ENCODE peak calls at places on chromosomes 3 and 15, in ten cellular contexts. D, A, Q, U, J, T, W, O, I and Z are unnamed samples.

GRCh38 chr3:60048447-60048848 is 998.6 kb upstream of the CFAP20DC start:
- DNase-seq in U (no peak), A (peak), W (no peak), T (no peak), I (no peak), J (no peak), O (no peak), D (no peak), Q (no peak), Z (no peak)

GRCh38 chr3:196942915-196943277 is 568 bp upstream of the NCBP2 start:
- DNase-seq in W (no peak), T (peak), I (no peak), D (no peak), U (no peak), Q (no peak), O (no peak), J (peak), A (no peak), Z (no peak)

GRCh38 chr15:77020348-77021087 is 25.6 kb downstream of the PSTPIP1 start:
- DNase-seq in D (no peak), O (no peak), J (no peak), T (no peak), I (no peak), Q (no peak), A (no peak), W (no peak), U (no peak), Z (no peak)

GRCh38 chr15:66830358-66830757 is 128.3 kb downstream of the SMAD6 start:
- DNase-seq in O (no peak), A (no peak), J (peak), I (no peak), W (no peak), U (no peak), D (no peak), T (no peak), Q (no peak), Z (no peak)

GRCh38 chr15:39629376-39629775 is 48.5 kb downstream of the THBS1 start:
- DNase-seq in I (no peak), U (no peak), J (no peak), T (peak), O (no peak), Q (no peak), A (peak), D (peak), W (no peak), Z (no peak)

GRCh38 chr3:134445631-134446030 is 40.2 kb downstream of the ANAPC13 start:
- DNase-seq in T (no peak), W (peak), D (no peak), U (no peak), O (no peak), I (no peak), J (no peak), A (no peak), Q (no peak), Z (no peak)

GRCh38 chr15:67812232-67812631 is 13.1 kb upstream of the SKOR1 start:
- DNase-seq in J (no peak), U (no peak), W (no peak), D (no peak), T (no peak), Q (no peak), I (no peak), O (no peak), A (no peak), Z (no peak)

GRCh38 chr15:41812820-41813375 is 15.0 kb upstream of the JMJD7 start:
- DNase-seq in U (no peak), W (no peak), O (no peak), A (no peak), Q (no peak), I (no peak), T (no peak), J (no peak), D (no peak), Z (no peak)

GRCh38 chr3:111152506-111152905 is 80.9 kb downstream of the NECTIN3 start:
- DNase-seq in A (no peak), I (no peak), J (no peak), O (peak), U (no peak), W (no peak), Q (no peak), D (no peak), T (no peak), Z (no peak)

GRCh38 chr3:148211725-148212124 is 486.0 kb upstream of the AGTR1 start:
- DNase-seq in J (peak), O (no peak), D (no peak), U (no peak), W (no peak), A (no peak), T (peak), Q (no peak), I (no peak), Z (no peak)

GRCh38 chr3:46440531-46441294 is 24.0 kb downstream of the LTF start:
- DNase-seq in A (peak), T (no peak), D (peak), W (no peak), U (no peak), O (no peak), I (no peak), Q (no peak), J (no peak), Z (no peak)

GRCh38 chr3:50520849-50521248 is 17.4 kb upstream of the CACNA2D2 start:
- DNase-seq in D (no peak), W (no peak), Q (no peak), T (no peak), A (no peak), I (no peak), O (no peak), U (no peak), J (no peak), Z (no peak)

GRCh38 chr3:43373588-43373935 is 87.2 kb downstream of the SNRK start:
- DNase-seq in Q (no peak), I (no peak), D (no peak), U (no peak), O (no peak), J (no peak), W (no peak), A (no peak), T (no peak), Z (no peak)

GRCh38 chr3:43379343-43379742 is 93.0 kb downstream of the SNRK start:
- DNase-seq in I (no peak), D (no peak), Q (no peak), O (peak), J (no peak), U (no peak), A (no peak), W (no peak), T (no peak), Z (no peak)

GRCh38 chr3:43372809-43373587 is 86.7 kb downstream of the SNRK start:
- DNase-seq in W (no peak), T (no peak), J (no peak), I (no peak), D (no peak), Q (no peak), O (no peak), U (no peak), A (no peak), Z (no peak)

GRCh38 chr3:43378066-43378935 is 92.0 kb downstream of the SNRK start:
- DNase-seq in J (peak), O (no peak), W (no peak), T (peak), I (no peak), D (peak), Q (no peak), U (peak), A (peak), Z (no peak)
- TF ChIP-seq CTCF in J (peak), O (peak), W (peak), T (peak), I (peak), D (peak), Q (peak), U (peak), A (peak), Z (peak)

GRCh38 chr3:47664519-47664918 is 85.9 kb upstream of the CSPG5 start:
- DNase-seq in A (no peak), D (no peak), T (no peak), W (no peak), I (no peak), O (no peak), U (no peak), Q (no peak), J (no peak), Z (no peak)
- TF ChIP-seq CTCF in A (no peak), D (no peak), T (no peak), W (peak), I (peak), O (peak), U (no peak), Q (no peak), J (peak), Z (peak)

GRCh38 chr15:71650603-71651002 is 159.8 kb upstream of the NR2E3 start:
- DNase-seq in O (no peak), A (no peak), J (no peak), T (no peak), I (no peak), Q (no peak), D (no peak), U (no peak), W (no peak), Z (no peak)
- TF ChIP-seq CTCF in O (no peak), A (no peak), J (no peak), T (no peak), I (no peak), Q (no peak), D (no peak), U (no peak), W (no peak), Z (no peak)

GRCh38 chr15:44427756-44428724 is 611 bp downstream of the CTDSPL2 start:
- DNase-seq in W (no peak), D (no peak), T (peak), J (peak), U (peak), A (no peak), O (peak), I (no peak), Q (no peak), Z (no peak)

DNA sequence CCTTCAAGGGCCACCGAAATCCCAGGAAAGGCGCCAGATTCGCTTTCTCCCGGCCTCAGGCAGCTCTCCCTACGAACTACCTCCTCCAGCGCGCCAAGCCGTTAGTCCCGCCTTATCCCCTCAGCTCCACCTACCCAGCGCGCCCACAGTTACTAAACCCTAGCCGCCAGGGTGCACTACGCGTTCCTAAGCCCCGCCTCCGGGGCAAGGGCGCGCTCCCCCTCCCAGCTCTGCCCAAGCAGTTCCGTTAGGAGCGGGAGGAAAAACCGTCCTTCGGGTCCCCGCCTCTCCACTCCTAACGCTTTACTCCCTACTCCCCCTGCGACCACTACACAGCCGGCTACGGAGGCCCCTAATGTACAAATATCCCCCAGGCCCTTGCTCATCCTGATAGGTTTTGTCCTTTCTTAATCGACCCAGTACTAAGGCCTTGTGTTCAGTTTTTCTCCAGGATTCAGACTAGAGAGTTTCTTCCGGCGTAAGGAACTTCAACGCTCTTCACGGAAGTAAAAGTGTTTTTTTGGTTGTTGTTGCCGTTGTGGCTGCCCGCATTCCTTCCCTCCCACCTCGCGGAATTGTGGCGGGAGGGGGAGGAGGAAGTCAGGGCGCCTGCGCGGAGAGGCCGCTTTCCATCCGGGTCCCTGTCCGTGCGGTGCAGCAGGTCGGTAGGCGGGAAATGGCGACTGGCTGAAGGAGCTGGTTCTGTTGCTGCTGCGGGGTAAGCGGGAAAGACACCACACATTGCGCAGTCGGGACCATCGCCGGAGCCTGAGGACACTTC is at the start of gene CTDSPL2:
- DNase-seq in U (peak), A (peak), O (peak), W (peak), J (peak), I (peak), Q (peak), T (peak), D (peak), Z (peak)
- TF ChIP-seq CTCF in U (no peak), A (no peak), O (peak), W (peak), J (no peak), I (peak), Q (peak), T (no peak), D (peak), Z (peak)

DNA sequence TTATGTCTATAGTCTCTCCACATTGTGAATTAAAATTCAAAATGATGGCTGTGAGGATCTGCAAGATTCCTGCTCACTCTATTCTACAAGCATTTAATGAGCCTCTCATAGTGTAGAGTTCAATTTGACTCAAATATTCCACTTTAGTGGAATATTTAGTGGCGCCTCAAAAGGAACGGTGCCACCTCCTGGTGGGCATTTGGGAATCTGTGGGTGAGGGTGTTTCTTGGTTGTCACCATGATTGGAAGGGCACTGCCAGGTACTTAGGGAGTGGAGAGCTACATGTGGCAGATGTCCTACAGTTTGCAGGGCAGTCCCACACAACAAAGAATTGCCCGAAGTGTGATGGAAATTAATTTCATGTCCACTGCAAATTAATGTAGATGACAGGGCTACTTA is 21.5 kb upstream of the KCNMB3 start:
- DNase-seq in J (peak), D (no peak), A (no peak), U (no peak), O (no peak), I (no peak), W (no peak), T (no peak), Q (no peak), Z (no peak)
- TF ChIP-seq CTCF in J (peak), D (no peak), A (no peak), U (no peak), O (peak), I (no peak), W (peak), T (no peak), Q (no peak), Z (no peak)